ENCODE peak calls at places on chromosomes 2 and 18, in eight cellular contexts. U is CD8-positive, alpha-beta T cell; X is mesendoderm; W is RWPE1; A is dorsolateral prefrontal cortex; K is K562; T is transverse colon; I is neural progenitor cell. Y is an unnamed sample.

GRCh38 chr2:10993001-10993481 is 81.3 kb downstream of the KCNF1 start:
- DNase-seq in U (no peak), X (no peak), W (no peak), A (no peak), K (no peak), T (peak; percentile 11), I (no peak), Y (no peak)

GRCh38 chr2:36633470-36634092 is 35.6 kb upstream of the FEZ2 start:
- DNase-seq in U (no peak), X (no peak), W (no peak), A (no peak), K (no peak), T (no peak), I (no peak), Y (no peak)

GRCh38 chr2:71614976-71615768 is 161.8 kb downstream of the DYSF start:
- DNase-seq in U (no peak), X (no peak), W (no peak), A (peak; percentile 80), K (no peak), T (peak; percentile 37), I (no peak), Y (no peak)

GRCh38 chr2:190534310-190535118 is at the start of gene NEMP2:
- DNase-seq in U (peak; percentile 69), X (peak; percentile 90), W (peak; percentile 77), A (peak; percentile 58), K (peak; percentile 82), T (peak; percentile 84), I (peak; percentile 94), Y (peak; percentile 87)

GRCh38 chr2:25285265-25286024 is 56.3 kb downstream of the DNMT3A start:
- DNase-seq in U (no peak), X (no peak), W (no peak), A (no peak), K (no peak), T (no peak), I (no peak), Y (no peak)

GRCh38 chr2:160156084-160156483 is 44.0 kb downstream of the ITGB6 start:
- DNase-seq in U (no peak), X (peak; percentile 81), W (no peak), A (no peak), K (no peak), T (no peak), I (peak; percentile 11), Y (no peak)

GRCh38 chr2:41621578-41621977 is 426.2 kb upstream of the PKDCC start:
- DNase-seq in U (no peak), X (no peak), W (no peak), A (no peak), K (no peak), T (no peak), I (no peak), Y (no peak)

GRCh38 chr2:222604749-222605515 is 51.0 kb downstream of the FARSB start:
- DNase-seq in U (no peak), X (no peak), W (no peak), A (no peak), K (no peak), T (no peak), I (no peak), Y (no peak)

GRCh38 chr2:99297990-99298389 is 3.0 kb downstream of the LYG1 start:
- DNase-seq in U (no peak), X (no peak), W (no peak), A (no peak), K (no peak), T (no peak), I (no peak), Y (no peak)

GRCh38 chr2:191383486-191383885 is 138.3 kb downstream of the MYO1B start:
- DNase-seq in U (no peak), X (no peak), W (no peak), A (no peak), K (no peak), T (no peak), I (no peak), Y (no peak)

GRCh38 chr2:76998713-76999112 is 523.5 kb downstream of the LRRTM4 start:
- DNase-seq in U (no peak), X (no peak), W (peak; percentile 44), A (no peak), K (no peak), T (no peak), I (no peak), Y (no peak)

GRCh38 chr2:17851731-17852585 is 26.5 kb upstream of the KCNS3 start:
- DNase-seq in U (no peak), X (peak; percentile 65), W (peak; percentile 74), A (peak; percentile 63), K (peak; percentile 58), T (peak; percentile 47), I (peak; percentile 85), Y (no peak)

GRCh38 chr2:177551989-177552413 is 159.4 kb downstream of the AGPS start:
- DNase-seq in U (no peak), X (peak; percentile 59), W (no peak), A (no peak), K (peak; percentile 21), T (no peak), I (no peak), Y (no peak)

GRCh38 chr2:190425221-190425866 is 17.2 kb downstream of the MFSD6 start:
- DNase-seq in U (no peak), X (no peak), W (no peak), A (no peak), K (no peak), T (no peak), I (no peak), Y (no peak)

GRCh38 chr18:26504831-26505230 is 43.5 kb downstream of the KCTD1 start:
- DNase-seq in U (no peak), X (no peak), W (no peak), A (no peak), K (no peak), T (no peak), I (no peak), Y (no peak)

GRCh38 chr2:31333527-31334183 is 80.9 kb downstream of the XDH start:
- DNase-seq in U (peak; percentile 56), X (peak; percentile 90), W (peak; percentile 69), A (peak; percentile 88), K (peak; percentile 62), T (peak; percentile 83), I (peak; percentile 88), Y (peak; percentile 75)
- H3K27ac ChIP-seq in U (no peak overlapping the region), X (no peak overlapping the region), W (no peak overlapping the region), A (no peak overlapping the region), K (no peak overlapping the region), T (no peak overlapping the region), I (no peak overlapping the region), Y (no peak overlapping the region)

GRCh38 chr18:68436485-68436884 is 278.4 kb downstream of the TMX3 start:
- DNase-seq in U (no peak), X (no peak), W (peak; percentile 28), A (no peak), K (no peak), T (no peak), I (no peak), Y (no peak)
- H3K27ac ChIP-seq in U (no peak overlapping the region), X (no peak overlapping the region), W (no peak overlapping the region), A (no peak overlapping the region), K (no peak overlapping the region), T (no peak overlapping the region), I (no peak overlapping the region), Y (no peak overlapping the region)

DNA sequence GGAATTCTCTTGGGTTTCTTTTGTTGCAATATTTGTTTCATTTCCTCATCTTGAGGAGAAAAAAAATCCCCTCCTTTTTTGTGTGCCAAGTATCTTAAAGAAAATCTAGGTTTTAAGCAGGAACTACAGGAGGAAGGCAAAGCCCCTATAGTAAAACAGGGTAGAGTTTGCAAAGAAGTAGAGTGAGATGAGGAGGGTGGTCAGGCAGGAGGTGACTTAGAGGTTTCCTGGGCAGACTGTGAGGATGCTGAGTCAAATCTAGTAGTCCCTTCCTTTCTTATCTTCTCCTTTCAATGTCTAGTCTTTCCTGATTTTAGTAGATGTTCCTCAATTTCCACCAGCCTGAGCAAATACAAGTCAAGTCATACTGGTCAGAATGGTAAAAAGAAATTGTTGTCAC is 222.5 kb downstream of the PMAIP1 start:
- DNase-seq in U (no peak), X (no peak), W (no peak), A (no peak), K (no peak), T (no peak), I (no peak), Y (no peak)
- H3K27ac ChIP-seq in U (no peak overlapping the region), X (no peak overlapping the region), W (no peak overlapping the region), A (peak overlapping the region; percentile 96), K (no peak overlapping the region), T (no peak overlapping the region), I (no peak overlapping the region), Y (no peak overlapping the region)

DNA sequence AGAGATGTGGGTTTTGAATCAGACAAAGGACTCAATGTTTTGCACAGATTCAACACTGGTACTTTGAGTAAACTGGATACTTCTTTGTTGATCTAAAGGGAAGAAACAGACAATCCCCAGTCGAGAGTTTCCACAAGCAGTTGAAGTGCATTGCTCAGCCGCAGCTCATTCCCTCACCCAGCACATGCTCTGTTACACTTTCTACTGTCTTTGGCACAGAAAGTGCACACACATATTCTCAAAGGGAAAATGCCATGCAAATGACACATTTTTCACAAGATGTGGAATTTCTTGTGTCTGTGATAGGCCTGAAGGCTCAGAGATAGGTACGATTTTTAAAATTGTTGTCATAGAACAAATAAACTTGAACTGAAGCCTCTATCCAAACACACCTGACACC is 258.9 kb upstream of the TRIB2 start:
- DNase-seq in U (no peak), X (no peak), W (no peak), A (no peak), K (no peak), T (no peak), I (no peak), Y (no peak)
- H3K27ac ChIP-seq in U (no peak overlapping the region), X (no peak overlapping the region), W (no peak overlapping the region), A (no peak overlapping the region), K (no peak overlapping the region), T (peak overlapping the region; percentile 59), I (no peak overlapping the region), Y (no peak overlapping the region)

DNA sequence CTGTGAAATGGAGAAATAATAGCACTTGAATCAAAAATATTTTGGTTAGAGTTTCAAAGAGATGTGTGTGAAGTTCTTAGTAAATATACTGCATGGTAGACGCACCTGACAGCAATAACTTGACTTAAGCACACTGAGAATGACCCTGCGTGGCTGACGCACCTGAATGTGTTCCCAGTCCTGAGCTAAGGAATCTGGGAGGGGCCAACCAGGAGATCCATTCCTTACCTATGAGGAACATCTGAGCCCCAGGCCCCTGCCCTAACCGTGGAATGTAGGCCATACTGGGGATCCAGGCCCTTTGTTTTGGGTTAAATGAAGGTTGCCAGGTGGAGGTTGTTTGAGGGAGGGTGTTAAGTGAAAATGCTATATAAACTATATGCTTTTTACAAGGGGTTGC is 284.4 kb downstream of the RBM43 start:
- DNase-seq in U (no peak), X (peak; percentile 75), W (no peak), A (no peak), K (no peak), T (no peak), I (no peak), Y (no peak)
- H3K27ac ChIP-seq in U (no peak overlapping the region), X (no peak overlapping the region), W (no peak overlapping the region), A (no peak overlapping the region), K (no peak overlapping the region), T (no peak overlapping the region), I (no peak overlapping the region), Y (no peak overlapping the region)

GRCh38 chr2:206443735-206444527 is 599 bp downstream of the ADAM23 start:
- DNase-seq in U (no peak), X (peak; percentile 62), W (peak; percentile 36), A (no peak), K (peak; percentile 12), T (no peak), I (peak; percentile 86), Y (no peak)
- H3K27ac ChIP-seq in U (no peak overlapping the region), X (no peak overlapping the region), W (no peak overlapping the region), A (no peak overlapping the region), K (no peak overlapping the region), T (no peak overlapping the region), I (peak overlapping the region; percentile 38), Y (no peak overlapping the region)

Y was measured in CD4-positive, alpha-beta memory T cell.